ENCODE peak calls at places on chromosomes 11 and 22, in ten cellular contexts. One of them, this sample, is unnamed.
A peak's percentile ranks its signal among the peaks of the same experiment; 100 is the strongest.

GRCh38 chr22:27853404-27853803 is 51.8 kb upstream of the MN1 start:
- DNase-seq in lower leg skin: no peak
- DNase-seq in upper lobe of left lung: no peak
- DNase-seq in progenitor cell of endocrine pancreas: no peak
- DNase-seq in HCT116: no peak
- DNase-seq in mucosa of descending colon: no peak
- DNase-seq in tibial artery: no peak
- DNase-seq in lower lobe of right lung: no peak
- DNase-seq in WERI-Rb-1: no peak
- DNase-seq in A673: no peak
- DNase-seq in this sample: no peak

GRCh38 chr11:64784813-64785581 is 6.7 kb upstream of the SF1 start:
- DNase-seq in lower leg skin: no peak
- DNase-seq in upper lobe of left lung: no peak
- DNase-seq in progenitor cell of endocrine pancreas: no peak
- DNase-seq in HCT116: no peak
- DNase-seq in mucosa of descending colon: no peak
- DNase-seq in tibial artery: no peak
- DNase-seq in lower lobe of right lung: peak; percentile 1
- DNase-seq in WERI-Rb-1: no peak
- DNase-seq in A673: no peak
- DNase-seq in this sample: no peak

GRCh38 chr22:32534252-32535215 is 59.9 kb downstream of the FBXO7 start:
- DNase-seq in lower leg skin: no peak
- DNase-seq in upper lobe of left lung: no peak
- DNase-seq in progenitor cell of endocrine pancreas: no peak
- DNase-seq in HCT116: no peak
- DNase-seq in mucosa of descending colon: no peak
- DNase-seq in tibial artery: no peak
- DNase-seq in lower lobe of right lung: no peak
- DNase-seq in WERI-Rb-1: no peak
- DNase-seq in A673: no peak
- DNase-seq in this sample: no peak

GRCh38 chr11:104876324-104876723 is 21.9 kb downstream of the CASP12 start:
- DNase-seq in lower leg skin: no peak
- DNase-seq in upper lobe of left lung: no peak
- DNase-seq in progenitor cell of endocrine pancreas: no peak
- DNase-seq in HCT116: no peak
- DNase-seq in mucosa of descending colon: no peak
- DNase-seq in tibial artery: no peak
- DNase-seq in lower lobe of right lung: no peak
- DNase-seq in WERI-Rb-1: no peak
- DNase-seq in A673: no peak
- DNase-seq in this sample: no peak

GRCh38 chr22:35685731-35686130 is 31.9 kb upstream of the APOL5 start:
- DNase-seq in lower leg skin: no peak
- DNase-seq in upper lobe of left lung: no peak
- DNase-seq in progenitor cell of endocrine pancreas: no peak
- DNase-seq in HCT116: no peak
- DNase-seq in mucosa of descending colon: no peak
- DNase-seq in tibial artery: no peak
- DNase-seq in lower lobe of right lung: no peak
- DNase-seq in WERI-Rb-1: no peak
- DNase-seq in A673: no peak
- DNase-seq in this sample: peak; percentile 40

GRCh38 chr22:26893034-26893710 is 235.8 kb downstream of the MIAT start:
- DNase-seq in lower leg skin: no peak
- DNase-seq in upper lobe of left lung: no peak
- DNase-seq in progenitor cell of endocrine pancreas: no peak
- DNase-seq in HCT116: no peak
- DNase-seq in mucosa of descending colon: no peak
- DNase-seq in tibial artery: no peak
- DNase-seq in lower lobe of right lung: no peak
- DNase-seq in WERI-Rb-1: no peak
- DNase-seq in A673: peak; percentile 40
- DNase-seq in this sample: peak; percentile 57

GRCh38 chr22:17878970-17879369 is 104.7 kb upstream of the BID start:
- DNase-seq in lower leg skin: no peak
- DNase-seq in upper lobe of left lung: no peak
- DNase-seq in progenitor cell of endocrine pancreas: no peak
- DNase-seq in HCT116: no peak
- DNase-seq in mucosa of descending colon: peak; percentile 6
- DNase-seq in tibial artery: no peak
- DNase-seq in lower lobe of right lung: no peak
- DNase-seq in WERI-Rb-1: no peak
- DNase-seq in A673: no peak
- DNase-seq in this sample: no peak

GRCh38 chr11:27447288-27447914 is 25.2 kb downstream of the LGR4 start:
- DNase-seq in lower leg skin: no peak
- DNase-seq in upper lobe of left lung: no peak
- DNase-seq in progenitor cell of endocrine pancreas: no peak
- DNase-seq in HCT116: no peak
- DNase-seq in mucosa of descending colon: no peak
- DNase-seq in tibial artery: no peak
- DNase-seq in lower lobe of right lung: no peak
- DNase-seq in WERI-Rb-1: no peak
- DNase-seq in A673: no peak
- DNase-seq in this sample: no peak

GRCh38 chr11:47071871-47072270 is 104.8 kb downstream of the ARFGAP2 start:
- DNase-seq in lower leg skin: no peak
- DNase-seq in upper lobe of left lung: no peak
- DNase-seq in progenitor cell of endocrine pancreas: no peak
- DNase-seq in HCT116: no peak
- DNase-seq in mucosa of descending colon: no peak
- DNase-seq in tibial artery: no peak
- DNase-seq in lower lobe of right lung: no peak
- DNase-seq in WERI-Rb-1: no peak
- DNase-seq in A673: no peak
- DNase-seq in this sample: no peak

GRCh38 chr11:44773351-44773965 is 46.7 kb downstream of the TSPAN18 start:
- DNase-seq in lower leg skin: peak; percentile 76
- DNase-seq in upper lobe of left lung: no peak
- DNase-seq in progenitor cell of endocrine pancreas: no peak
- DNase-seq in HCT116: no peak
- DNase-seq in mucosa of descending colon: no peak
- DNase-seq in tibial artery: no peak
- DNase-seq in lower lobe of right lung: no peak
- DNase-seq in WERI-Rb-1: no peak
- DNase-seq in A673: no peak
- DNase-seq in this sample: no peak

GRCh38 chr11:69010964-69011623 is 2.0 kb downstream of the MRGPRF start:
- DNase-seq in lower leg skin: peak; percentile 95
- DNase-seq in upper lobe of left lung: peak; percentile 43
- DNase-seq in progenitor cell of endocrine pancreas: peak; percentile 61
- DNase-seq in HCT116: peak; percentile 47
- DNase-seq in mucosa of descending colon: peak; percentile 79
- DNase-seq in tibial artery: peak; percentile 78
- DNase-seq in lower lobe of right lung: peak; percentile 63
- DNase-seq in WERI-Rb-1: no peak
- DNase-seq in A673: peak; percentile 82
- DNase-seq in this sample: peak; percentile 85

DNA sequence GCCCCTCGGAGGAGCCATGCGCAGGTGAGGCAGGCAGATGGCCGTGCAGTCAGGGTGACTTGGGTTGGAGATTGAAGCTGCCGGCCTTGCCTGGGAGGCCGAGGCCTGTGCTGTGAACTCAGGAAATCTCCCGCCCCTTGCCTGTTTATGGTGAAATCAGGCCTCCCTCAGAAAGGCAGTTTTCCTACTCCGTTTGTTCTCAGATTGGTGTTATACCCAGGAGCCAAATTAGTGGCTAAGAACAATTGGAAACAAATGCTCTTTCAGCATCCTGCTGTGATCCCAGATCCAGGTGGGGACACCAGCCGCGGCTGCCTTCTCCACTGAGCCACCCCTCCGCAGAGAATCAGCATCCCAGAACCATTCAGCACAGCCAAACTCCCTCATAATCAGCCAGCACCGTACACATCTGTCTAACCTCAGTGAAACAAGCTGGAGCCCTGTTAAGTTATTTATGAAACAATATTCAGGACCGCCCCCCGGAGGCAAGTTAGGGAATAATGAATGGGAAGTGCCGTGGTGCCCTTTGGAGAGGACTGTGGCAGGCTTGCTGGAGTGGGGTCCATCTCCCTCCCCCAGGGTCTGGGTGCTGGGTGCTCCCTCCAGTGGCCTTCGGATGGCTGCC is 60.0 kb downstream of the PKNOX2 start:
- DNase-seq in lower leg skin: no peak
- DNase-seq in upper lobe of left lung: no peak
- DNase-seq in progenitor cell of endocrine pancreas: no peak
- DNase-seq in HCT116: peak; percentile 8
- DNase-seq in mucosa of descending colon: no peak
- DNase-seq in tibial artery: peak; percentile 43
- DNase-seq in lower lobe of right lung: no peak
- DNase-seq in WERI-Rb-1: peak; percentile 60
- DNase-seq in A673: peak; percentile 53
- DNase-seq in this sample: no peak
- TF ChIP-seq CTCF in lower leg skin: no peak
- TF ChIP-seq CTCF in upper lobe of left lung: no peak
- TF ChIP-seq CTCF in progenitor cell of endocrine pancreas: peak; percentile 40
- TF ChIP-seq CTCF in HCT116: peak; percentile 48
- TF ChIP-seq CTCF in mucosa of descending colon: no peak
- TF ChIP-seq CTCF in tibial artery: peak; percentile 30
- TF ChIP-seq CTCF in lower lobe of right lung: no peak
- TF ChIP-seq CTCF in WERI-Rb-1: peak; percentile 39
- TF ChIP-seq CTCF in A673: peak; percentile 61
- TF ChIP-seq CTCF in this sample: peak; percentile 44

DNA sequence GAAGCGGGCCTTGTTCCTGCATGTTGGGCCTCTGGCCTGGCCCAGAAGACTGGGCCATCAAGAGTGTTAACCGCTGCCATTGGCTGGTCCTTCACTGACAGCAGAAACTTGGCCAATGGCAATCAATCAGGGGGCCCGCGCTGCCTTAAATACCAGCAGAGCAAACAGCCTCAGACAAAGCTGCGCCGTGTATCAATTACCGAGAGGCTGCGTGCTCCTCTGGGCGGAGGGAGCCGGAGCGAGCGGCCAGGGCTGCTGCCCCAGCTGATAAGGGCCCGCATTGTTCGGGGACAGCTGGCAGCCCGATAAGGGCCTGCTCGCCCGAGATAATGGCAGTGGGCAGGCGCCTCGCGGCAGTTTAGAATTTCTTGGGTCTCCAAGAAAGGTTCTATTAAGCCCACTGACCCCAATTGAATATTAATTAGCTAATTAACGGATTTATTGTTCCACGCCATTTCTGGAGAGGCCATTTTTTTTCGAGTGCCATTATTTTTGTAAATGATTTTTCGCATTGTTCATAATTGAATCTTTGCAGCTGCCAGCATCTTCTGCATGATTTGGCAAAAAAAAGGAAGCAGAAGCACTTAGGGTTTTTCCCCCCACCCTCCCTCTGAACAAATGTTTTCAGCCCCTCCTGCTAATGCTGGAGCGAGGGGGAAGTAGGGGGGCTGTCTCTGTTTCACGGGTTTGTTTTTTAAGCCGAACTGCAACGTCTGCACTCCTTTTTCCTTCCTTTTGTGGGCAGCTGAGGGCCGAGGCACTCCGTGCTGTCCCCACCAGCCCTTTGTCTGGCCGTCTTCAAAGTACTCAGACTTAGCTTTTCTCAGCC is 37.6 kb upstream of the RIC3 start:
- DNase-seq in lower leg skin: peak; percentile 80
- DNase-seq in upper lobe of left lung: no peak
- DNase-seq in progenitor cell of endocrine pancreas: no peak
- DNase-seq in HCT116: no peak
- DNase-seq in mucosa of descending colon: no peak
- DNase-seq in tibial artery: peak; percentile 63
- DNase-seq in lower lobe of right lung: no peak
- DNase-seq in WERI-Rb-1: no peak
- DNase-seq in A673: no peak
- DNase-seq in this sample: peak; percentile 73
- TF ChIP-seq CTCF in lower leg skin: no peak
- TF ChIP-seq CTCF in upper lobe of left lung: no peak
- TF ChIP-seq CTCF in progenitor cell of endocrine pancreas: no peak
- TF ChIP-seq CTCF in HCT116: no peak
- TF ChIP-seq CTCF in mucosa of descending colon: no peak
- TF ChIP-seq CTCF in tibial artery: no peak
- TF ChIP-seq CTCF in lower lobe of right lung: no peak
- TF ChIP-seq CTCF in WERI-Rb-1: no peak
- TF ChIP-seq CTCF in A673: no peak
- TF ChIP-seq CTCF in this sample: no peak

DNA sequence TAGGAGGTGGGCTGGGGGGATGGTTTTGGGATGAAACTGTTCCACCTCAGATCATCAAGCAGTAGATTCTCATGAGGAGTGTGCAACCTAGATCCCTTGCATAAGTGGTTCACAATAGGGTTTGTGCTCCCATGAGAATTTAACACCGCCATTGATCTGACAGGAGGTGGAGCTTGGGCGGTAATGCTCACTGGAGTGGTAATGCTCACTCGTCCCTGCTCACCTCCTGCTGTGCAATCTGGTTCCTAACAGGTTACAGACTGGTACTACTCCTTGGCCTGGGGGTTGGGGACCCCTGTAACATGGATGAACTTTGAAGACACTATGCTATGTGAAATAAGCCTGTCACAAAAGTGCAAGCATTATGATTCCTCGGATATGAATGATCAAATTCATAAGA is 87.0 kb upstream of the CLNS1A start:
- DNase-seq in lower leg skin: no peak
- DNase-seq in upper lobe of left lung: no peak
- DNase-seq in progenitor cell of endocrine pancreas: no peak
- DNase-seq in HCT116: no peak
- DNase-seq in mucosa of descending colon: no peak
- DNase-seq in tibial artery: no peak
- DNase-seq in lower lobe of right lung: no peak
- DNase-seq in WERI-Rb-1: no peak
- DNase-seq in A673: peak; percentile 49
- DNase-seq in this sample: no peak
- TF ChIP-seq CTCF in lower leg skin: no peak
- TF ChIP-seq CTCF in upper lobe of left lung: no peak
- TF ChIP-seq CTCF in progenitor cell of endocrine pancreas: no peak
- TF ChIP-seq CTCF in HCT116: no peak
- TF ChIP-seq CTCF in mucosa of descending colon: no peak
- TF ChIP-seq CTCF in tibial artery: no peak
- TF ChIP-seq CTCF in lower lobe of right lung: no peak
- TF ChIP-seq CTCF in WERI-Rb-1: no peak
- TF ChIP-seq CTCF in A673: no peak
- TF ChIP-seq CTCF in this sample: no peak

DNA sequence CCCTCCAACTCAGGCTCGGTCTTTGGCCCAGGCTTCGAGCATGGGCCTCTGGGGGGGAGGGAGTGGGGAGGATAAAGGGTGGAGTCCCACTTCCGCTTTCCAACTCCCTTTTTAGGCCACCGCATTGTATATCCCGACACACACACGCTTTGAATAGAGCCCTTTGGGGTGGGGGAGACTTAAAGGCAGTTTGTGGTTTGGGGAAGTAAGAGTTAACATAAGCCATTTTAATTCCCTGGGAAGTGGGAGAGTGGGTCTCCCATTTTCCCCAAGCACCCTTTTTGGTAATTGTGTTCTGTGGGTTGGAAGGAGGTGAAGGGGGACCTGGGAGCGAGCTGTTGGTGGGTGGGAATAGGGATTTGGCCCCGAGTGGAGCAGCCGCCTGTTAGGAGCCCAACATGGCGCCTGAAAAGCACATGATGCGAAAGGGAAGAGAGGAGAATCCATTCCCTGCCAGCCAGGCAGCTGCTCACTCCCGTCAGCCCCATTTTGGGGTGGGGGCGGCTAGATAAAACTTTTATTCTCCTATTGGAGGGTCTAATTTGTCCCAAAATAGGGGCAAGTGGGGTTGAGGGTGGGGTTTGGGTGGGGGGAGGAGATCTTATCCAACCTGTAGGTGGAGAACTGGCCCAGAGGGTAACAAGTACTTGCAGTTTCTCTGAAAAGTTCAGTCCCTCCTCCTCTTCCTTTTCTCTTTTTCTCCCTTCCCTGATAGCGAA is 983 bp downstream of the PCF11 start:
- DNase-seq in lower leg skin: peak; percentile 91
- DNase-seq in upper lobe of left lung: peak; percentile 53
- DNase-seq in progenitor cell of endocrine pancreas: no peak
- DNase-seq in HCT116: no peak
- DNase-seq in mucosa of descending colon: peak; percentile 72
- DNase-seq in tibial artery: peak; percentile 71
- DNase-seq in lower lobe of right lung: peak; percentile 61
- DNase-seq in WERI-Rb-1: peak; percentile 46
- DNase-seq in A673: peak; percentile 73
- DNase-seq in this sample: no peak
- TF ChIP-seq CTCF in lower leg skin: no peak
- TF ChIP-seq CTCF in upper lobe of left lung: no peak
- TF ChIP-seq CTCF in progenitor cell of endocrine pancreas: no peak
- TF ChIP-seq CTCF in HCT116: no peak
- TF ChIP-seq CTCF in mucosa of descending colon: no peak
- TF ChIP-seq CTCF in tibial artery: no peak
- TF ChIP-seq CTCF in lower lobe of right lung: peak; percentile 8
- TF ChIP-seq CTCF in WERI-Rb-1: no peak
- TF ChIP-seq CTCF in A673: peak; percentile 9
- TF ChIP-seq CTCF in this sample: peak; percentile 14

This sample was measured in osteocyte.